ENCODE peak calls at places on chromosome 18, in ten cellular contexts. W is substantia nigra; E is HT1080; Y is left ventricle myocardium inferior; O is foreskin fibroblast; C is activated CD8-positive, alpha-beta T cell treated with anti-CD3 and anti-CD28 coated beads for 36 hours; X is sigmoid colon; N is left lobe of liver; Q is endodermal cell; S is stimulated activated CD4-positive, alpha-beta T cell treated with anti-CD3 and anti-CD28 coated beads, Interleukin-1b, Interleukin-23, amount 100 ng/mL, for 24 hours. J is an unnamed sample.

GRCh38 chr18:48138211-48138610 is 207.8 kb upstream of the SMAD2 start:
- DNase-seq in N (no peak), E (no peak), Y (no peak), W (no peak), C (no peak), X (no peak), O (no peak), Q (peak), S (no peak), J (no peak)

GRCh38 chr18:79630266-79631095 is 49.1 kb upstream of the CTDP1 start:
- DNase-seq in W (no peak), Y (no peak), C (no peak), X (no peak), O (peak), Q (no peak), N (peak), S (no peak), E (peak), J (no peak)

GRCh38 chr18:6718255-6718654 is 11.3 kb upstream of the ARHGAP28 start:
- DNase-seq in C (no peak), X (no peak), W (no peak), E (no peak), Y (no peak), O (no peak), Q (no peak), N (no peak), S (no peak), J (no peak)

GRCh38 chr18:54218299-54218698 is 6.2 kb downstream of the MBD2 start:
- DNase-seq in S (no peak), O (no peak), W (no peak), C (no peak), X (no peak), N (no peak), Q (no peak), Y (no peak), E (no peak), J (no peak)

GRCh38 chr18:56709463-56709862 is 58.3 kb downstream of the WDR7 start:
- DNase-seq in Q (peak), W (no peak), E (peak), S (no peak), X (no peak), Y (no peak), O (peak), N (no peak), C (peak), J (no peak)

GRCh38 chr18:22471546-22472131 is 53.9 kb upstream of the CTAGE1 start:
- DNase-seq in C (no peak), O (peak), S (no peak), Q (no peak), N (no peak), W (no peak), X (no peak), Y (peak), E (no peak), J (no peak)

GRCh38 chr18:26342646-26343045 is 116.4 kb downstream of the TAF4B start:
- DNase-seq in X (no peak), Y (no peak), S (no peak), N (no peak), E (no peak), C (no peak), W (no peak), Q (no peak), O (no peak), J (no peak)

GRCh38 chr18:79581406-79581805 is 98.2 kb upstream of the CTDP1 start:
- DNase-seq in O (no peak), C (no peak), E (no peak), Q (peak), Y (no peak), W (no peak), N (no peak), S (no peak), X (peak), J (no peak)

GRCh38 chr18:30094556-30094955 is 948.0 kb downstream of the DSC3 start:
- DNase-seq in C (no peak), X (no peak), S (no peak), Y (no peak), W (no peak), N (no peak), E (peak), Q (no peak), O (no peak), J (no peak)

J was measured in T-helper 9 cell.